ENCODE peak calls at places on chromosome 2, in nine cellular contexts. T is NCI-H748 treated with DMSO at 0.1 percent for 48 hours; N is vagina; V is Calu3; B is Kasumi-1; A is stimulated activated CD4-positive, alpha-beta T cell treated with anti-CD3 and anti-CD28 coated beads, Interleukin-2, amount 100 ng/mL, for 48 hours; H is LoVo; M is tibial nerve; G is retina. X is an unnamed sample.

GRCh38 chr2:178257127-178257526 is 62.8 kb downstream of the OSBPL6 start:
- DNase-seq in N (no peak), G (no peak), M (no peak), A (no peak), V (no peak), T (no peak), B (no peak), H (no peak), X (no peak)

GRCh38 chr2:237323656-237324055 is 90.3 kb downstream of the COL6A3 start:
- DNase-seq in T (no peak), H (no peak), V (no peak), G (no peak), B (no peak), M (no peak), A (no peak), N (no peak), X (no peak)

GRCh38 chr2:151946856-151947523 is 118.8 kb upstream of the ARL5A start:
- DNase-seq in V (peak), T (no peak), B (peak), A (no peak), H (no peak), N (no peak), G (no peak), M (peak), X (peak)

GRCh38 chr2:231713738-231714638 is 5.7 kb downstream of the PTMA start:
- DNase-seq in H (peak), A (peak), V (peak), G (peak), N (no peak), M (peak), T (peak), B (peak), X (peak)

GRCh38 chr2:79723830-79724229 is 211.0 kb downstream of the CTNNA2 start:
- DNase-seq in G (no peak), N (no peak), B (no peak), H (no peak), V (no peak), T (no peak), A (no peak), M (no peak), X (no peak)

GRCh38 chr2:219161097-219161496 is 482 bp upstream of the NHEJ1 start:
- DNase-seq in G (no peak), H (no peak), B (no peak), N (no peak), T (no peak), A (no peak), V (no peak), M (no peak), X (no peak)

GRCh38 chr2:119448427-119449141 is 16.9 kb downstream of the TMEM37 start:
- DNase-seq in A (no peak), G (no peak), H (no peak), M (no peak), N (no peak), V (no peak), B (no peak), T (no peak), X (no peak)

GRCh38 chr2:211157211-211157610 is 600.8 kb downstream of the CPS1 start:
- DNase-seq in N (no peak), H (no peak), G (no peak), V (no peak), T (no peak), A (no peak), B (no peak), M (no peak), X (no peak)

GRCh38 chr2:7570247-7570646 is 653.0 kb downstream of the RNF144A start:
- DNase-seq in M (no peak), B (no peak), N (no peak), V (no peak), H (no peak), T (no peak), A (no peak), G (no peak), X (no peak)

GRCh38 chr2:147275943-147276342 is 568.9 kb upstream of the ACVR2A start:
- DNase-seq in G (no peak), H (no peak), V (peak), N (no peak), A (no peak), M (no peak), B (peak), T (no peak), X (no peak)

GRCh38 chr2:150909613-150910012 is 352.1 kb downstream of the RBM43 start:
- DNase-seq in G (no peak), B (peak), H (no peak), T (no peak), N (no peak), V (no peak), A (no peak), M (no peak), X (no peak)

GRCh38 chr2:61853848-61854434 is at the start of gene FAM161A:
- DNase-seq in G (peak), V (peak), B (peak), H (peak), N (peak), M (peak), A (peak), T (peak), X (peak)

GRCh38 chr2:240522406-240522805 is 35.4 kb downstream of the ANKMY1 start:
- DNase-seq in H (no peak), G (no peak), M (no peak), A (no peak), B (no peak), N (no peak), V (no peak), T (no peak), X (no peak)

GRCh38 chr2:65957886-65958285 is 477.0 kb upstream of the MEIS1 start:
- DNase-seq in B (no peak), G (peak), T (no peak), A (no peak), M (no peak), V (no peak), N (no peak), H (no peak), X (no peak)

GRCh38 chr2:36567711-36568408 is 30.1 kb downstream of the FEZ2 start:
- DNase-seq in M (no peak), A (no peak), H (peak), V (no peak), B (no peak), G (no peak), T (no peak), N (no peak), X (no peak)

GRCh38 chr2:227701556-227701955 is 16.3 kb downstream of the SLC19A3 start:
- DNase-seq in V (no peak), G (no peak), M (no peak), A (no peak), B (no peak), N (no peak), T (no peak), H (peak), X (no peak)

GRCh38 chr2:20008703-20009102 is 3.8 kb downstream of the MATN3 start:
- DNase-seq in V (no peak), A (no peak), B (no peak), G (no peak), H (no peak), N (no peak), M (no peak), T (no peak), X (no peak)

GRCh38 chr2:84888401-84889276 is 7.8 kb upstream of the TRABD2A start:
- DNase-seq in H (no peak), T (no peak), B (peak), N (peak), G (no peak), A (no peak), M (peak), V (no peak), X (no peak)

GRCh38 chr2:71550801-71551630 is 97.7 kb downstream of the DYSF start:
- DNase-seq in M (no peak), A (no peak), H (no peak), V (no peak), B (no peak), T (no peak), N (no peak), G (no peak), X (no peak)